ENCODE peak calls at places on chromosomes 2 and 18, in five cellular contexts. One of them, this sample, is unnamed.
A peak's percentile ranks its signal among the peaks of the same experiment; 100 is the strongest.

GRCh38 chr2:13114391-13114790 is 397.7 kb downstream of the TRIB2 start:
- DNase-seq in HCEC 1CT: peak; percentile 31
- DNase-seq in stimulated activated CD4-positive, alpha-beta T cell treated with anti-CD3 and anti-CD28 coated beads, Interleukin-4, amount 100 ng/mL, for 48 hours: no peak
- DNase-seq in LHCN-M2: no peak
- DNase-seq in AG08395: no peak
- DNase-seq in this sample: no peak

GRCh38 chr2:189783451-189783926 is 650 bp downstream of the ORMDL1 start:
- DNase-seq in HCEC 1CT: peak; percentile 62
- DNase-seq in stimulated activated CD4-positive, alpha-beta T cell treated with anti-CD3 and anti-CD28 coated beads, Interleukin-4, amount 100 ng/mL, for 48 hours: no peak
- DNase-seq in LHCN-M2: peak; percentile 49
- DNase-seq in AG08395: peak; percentile 9
- DNase-seq in this sample: no peak

GRCh38 chr2:112812318-112813042 is 24.1 kb downstream of the IL1B start:
- DNase-seq in HCEC 1CT: peak; percentile 88
- DNase-seq in stimulated activated CD4-positive, alpha-beta T cell treated with anti-CD3 and anti-CD28 coated beads, Interleukin-4, amount 100 ng/mL, for 48 hours: no peak
- DNase-seq in LHCN-M2: peak; percentile 22
- DNase-seq in AG08395: no peak
- DNase-seq in this sample: no peak

GRCh38 chr18:78422336-78422735 is 557.3 kb upstream of the SALL3 start:
- DNase-seq in HCEC 1CT: no peak
- DNase-seq in stimulated activated CD4-positive, alpha-beta T cell treated with anti-CD3 and anti-CD28 coated beads, Interleukin-4, amount 100 ng/mL, for 48 hours: no peak
- DNase-seq in LHCN-M2: no peak
- DNase-seq in AG08395: no peak
- DNase-seq in this sample: no peak

GRCh38 chr2:75066121-75066520 is 107.7 kb downstream of the POLE4 start:
- DNase-seq in HCEC 1CT: no peak
- DNase-seq in stimulated activated CD4-positive, alpha-beta T cell treated with anti-CD3 and anti-CD28 coated beads, Interleukin-4, amount 100 ng/mL, for 48 hours: no peak
- DNase-seq in LHCN-M2: no peak
- DNase-seq in AG08395: no peak
- DNase-seq in this sample: no peak

GRCh38 chr2:143451622-143452021 is 322.4 kb downstream of the ARHGAP15 start:
- DNase-seq in HCEC 1CT: peak; percentile 78
- DNase-seq in stimulated activated CD4-positive, alpha-beta T cell treated with anti-CD3 and anti-CD28 coated beads, Interleukin-4, amount 100 ng/mL, for 48 hours: no peak
- DNase-seq in LHCN-M2: peak; percentile 64
- DNase-seq in AG08395: peak; percentile 20
- DNase-seq in this sample: no peak

GRCh38 chr2:23292024-23292423 is 93.0 kb upstream of the KLHL29 start:
- DNase-seq in HCEC 1CT: no peak
- DNase-seq in stimulated activated CD4-positive, alpha-beta T cell treated with anti-CD3 and anti-CD28 coated beads, Interleukin-4, amount 100 ng/mL, for 48 hours: no peak
- DNase-seq in LHCN-M2: no peak
- DNase-seq in AG08395: no peak
- DNase-seq in this sample: no peak

GRCh38 chr2:144982481-144982880 is 462.6 kb upstream of the ZEB2 start:
- DNase-seq in HCEC 1CT: no peak
- DNase-seq in stimulated activated CD4-positive, alpha-beta T cell treated with anti-CD3 and anti-CD28 coated beads, Interleukin-4, amount 100 ng/mL, for 48 hours: no peak
- DNase-seq in LHCN-M2: no peak
- DNase-seq in AG08395: no peak
- DNase-seq in this sample: no peak

GRCh38 chr18:55577812-55578539 is 10.0 kb downstream of the TCF4 start:
- DNase-seq in HCEC 1CT: no peak
- DNase-seq in stimulated activated CD4-positive, alpha-beta T cell treated with anti-CD3 and anti-CD28 coated beads, Interleukin-4, amount 100 ng/mL, for 48 hours: no peak
- DNase-seq in LHCN-M2: peak; percentile 67
- DNase-seq in AG08395: no peak
- DNase-seq in this sample: no peak

GRCh38 chr2:107340955-107341354 is 455.0 kb upstream of the ST6GAL2 start:
- DNase-seq in HCEC 1CT: no peak
- DNase-seq in stimulated activated CD4-positive, alpha-beta T cell treated with anti-CD3 and anti-CD28 coated beads, Interleukin-4, amount 100 ng/mL, for 48 hours: no peak
- DNase-seq in LHCN-M2: peak; percentile 15
- DNase-seq in AG08395: no peak
- DNase-seq in this sample: no peak

GRCh38 chr2:715847-716573 is 38.8 kb upstream of the TMEM18 start:
- DNase-seq in HCEC 1CT: no peak
- DNase-seq in stimulated activated CD4-positive, alpha-beta T cell treated with anti-CD3 and anti-CD28 coated beads, Interleukin-4, amount 100 ng/mL, for 48 hours: no peak
- DNase-seq in LHCN-M2: no peak
- DNase-seq in AG08395: peak; percentile 26
- DNase-seq in this sample: no peak